ENCODE peak calls at places on chromosome 12, in four cellular contexts. One of them, this sample, is unnamed.

GRCh38 chr12:106417926-106418910 is 60.7 kb downstream of the POLR3B start:
- DNase-seq in endothelial cell: no peak
- DNase-seq in NCI-H1105: no peak
- DNase-seq in skeletal muscle cell: peak; percentile 40
- DNase-seq in this sample: no peak

GRCh38 chr12:116039081-116039480 is 238.4 kb downstream of the MED13L start:
- DNase-seq in skeletal muscle cell: no peak
- DNase-seq in endothelial cell: no peak
- DNase-seq in NCI-H1105: no peak
- DNase-seq in this sample: no peak

GRCh38 chr12:121129705-121130147 is 3.0 kb upstream of the P2RX7 start:
- DNase-seq in NCI-H1105: no peak
- DNase-seq in skeletal muscle cell: no peak
- DNase-seq in endothelial cell: no peak
- DNase-seq in this sample: no peak

GRCh38 chr12:82359115-82359478 is 768 bp downstream of the METTL25 start:
- DNase-seq in NCI-H1105: peak; percentile 47
- DNase-seq in skeletal muscle cell: no peak
- DNase-seq in endothelial cell: peak; percentile 15
- DNase-seq in this sample: no peak

GRCh38 chr12:110577717-110578521 is 5.2 kb downstream of the PPTC7 start:
- DNase-seq in NCI-H1105: no peak
- DNase-seq in skeletal muscle cell: peak; percentile 59
- DNase-seq in endothelial cell: no peak
- DNase-seq in this sample: no peak

GRCh38 chr12:31431721-31432120 is 105.8 kb upstream of the SINHCAF start:
- DNase-seq in skeletal muscle cell: peak; percentile 43
- DNase-seq in endothelial cell: no peak
- DNase-seq in NCI-H1105: no peak
- DNase-seq in this sample: no peak

GRCh38 chr12:8622681-8623080 is 10.0 kb upstream of the AICDA start:
- DNase-seq in skeletal muscle cell: no peak
- DNase-seq in NCI-H1105: no peak
- DNase-seq in endothelial cell: no peak
- DNase-seq in this sample: no peak

GRCh38 chr12:88946377-88946997 is 366.2 kb upstream of the KITLG start:
- DNase-seq in skeletal muscle cell: peak; percentile 52
- DNase-seq in endothelial cell: no peak
- DNase-seq in NCI-H1105: no peak
- DNase-seq in this sample: no peak

GRCh38 chr12:47085815-47086252 is 6.1 kb upstream of the AMIGO2 start:
- DNase-seq in skeletal muscle cell: no peak
- DNase-seq in endothelial cell: no peak
- DNase-seq in NCI-H1105: no peak
- DNase-seq in this sample: peak; percentile 38

GRCh38 chr12:6860116-6860515 is 7.2 kb upstream of the TPI1 start:
- DNase-seq in skeletal muscle cell: no peak
- DNase-seq in endothelial cell: no peak
- DNase-seq in NCI-H1105: no peak
- DNase-seq in this sample: no peak

GRCh38 chr12:111441107-111441928 is 35.6 kb downstream of the SH2B3 start:
- DNase-seq in skeletal muscle cell: no peak
- DNase-seq in NCI-H1105: no peak
- DNase-seq in endothelial cell: no peak
- DNase-seq in this sample: no peak

GRCh38 chr12:459430-460258 is at the start of gene B4GALNT3:
- DNase-seq in endothelial cell: peak; percentile 31
- DNase-seq in NCI-H1105: peak; percentile 53
- DNase-seq in skeletal muscle cell: no peak
- DNase-seq in this sample: peak; percentile 56

GRCh38 chr12:75977590-75977951 is 54.0 kb downstream of the PHLDA1 start:
- DNase-seq in endothelial cell: no peak
- DNase-seq in skeletal muscle cell: no peak
- DNase-seq in NCI-H1105: no peak
- DNase-seq in this sample: no peak

GRCh38 chr12:131091413-131091975 is 137.8 kb downstream of the ADGRD1 start:
- DNase-seq in NCI-H1105: no peak
- DNase-seq in endothelial cell: no peak
- DNase-seq in skeletal muscle cell: no peak
- DNase-seq in this sample: no peak

GRCh38 chr12:104707179-104707578 is 250.4 kb downstream of the CHST11 start:
- DNase-seq in endothelial cell: no peak
- DNase-seq in NCI-H1105: no peak
- DNase-seq in skeletal muscle cell: no peak
- DNase-seq in this sample: no peak

GRCh38 chr12:118714051-118714460 is 267.3 kb upstream of the SRRM4 start:
- DNase-seq in skeletal muscle cell: no peak
- DNase-seq in NCI-H1105: peak; percentile 61
- DNase-seq in endothelial cell: peak; percentile 52
- DNase-seq in this sample: peak; percentile 46

GRCh38 chr12:52285851-52286530 is 5.3 kb downstream of the KRT81 start:
- DNase-seq in NCI-H1105: no peak
- DNase-seq in endothelial cell: no peak
- DNase-seq in skeletal muscle cell: no peak
- DNase-seq in this sample: no peak

GRCh38 chr12:97568336-97569180 is 106.0 kb downstream of the RMST start:
- DNase-seq in NCI-H1105: no peak
- DNase-seq in endothelial cell: no peak
- DNase-seq in skeletal muscle cell: no peak
- DNase-seq in this sample: no peak

GRCh38 chr12:8038659-8039114 is 6.2 kb downstream of the FOXJ2 start:
- DNase-seq in NCI-H1105: peak; percentile 86
- DNase-seq in endothelial cell: no peak
- DNase-seq in skeletal muscle cell: peak; percentile 25
- DNase-seq in this sample: peak; percentile 62

GRCh38 chr12:131795688-131796410 is 32.3 kb upstream of the MMP17 start:
- DNase-seq in NCI-H1105: no peak
- DNase-seq in endothelial cell: no peak
- DNase-seq in skeletal muscle cell: no peak
- DNase-seq in this sample: peak; percentile 81

GRCh38 chr12:132030367-132031038 is 80.8 kb downstream of the EP400 start:
- DNase-seq in NCI-H1105: no peak
- DNase-seq in skeletal muscle cell: peak; percentile 10
- DNase-seq in endothelial cell: no peak
- DNase-seq in this sample: no peak

GRCh38 chr12:63844391-63845341 is at the start of gene SRGAP1:
- DNase-seq in skeletal muscle cell: peak; percentile 41
- DNase-seq in NCI-H1105: peak; percentile 48
- DNase-seq in endothelial cell: no peak
- DNase-seq in this sample: peak; percentile 33